ENCODE peak calls at places on chromosome 4, in six cellular contexts. P, D, W, F, L and C are unnamed samples.

GRCh38 chr4:185424905-185425599 is 712 bp downstream of the UFSP2 start:
- DNase-seq in P (no peak), D (no peak), W (peak; percentile 48), F (no peak), L (peak; percentile 1), C (no peak)

GRCh38 chr4:168021666-168022065 is 70.7 kb upstream of the ANXA10 start:
- DNase-seq in P (no peak), D (no peak), W (no peak), F (no peak), L (no peak), C (no peak)

GRCh38 chr4:48193096-48193836 is 59.2 kb upstream of the TXK start:
- DNase-seq in P (no peak), D (no peak), W (no peak), F (no peak), L (no peak), C (no peak)

GRCh38 chr4:81207793-81208192 is 7.2 kb downstream of the PRKG2 start:
- DNase-seq in P (no peak), D (no peak), W (no peak), F (no peak), L (no peak), C (no peak)

GRCh38 chr4:172656055-172656454 is 512.6 kb upstream of the GALNT7 start:
- DNase-seq in P (no peak), D (no peak), W (no peak), F (no peak), L (no peak), C (no peak)

GRCh38 chr4:30770049-30770549 is 49.9 kb downstream of the PCDH7 start:
- DNase-seq in P (no peak), D (no peak), W (no peak), F (no peak), L (no peak), C (no peak)

GRCh38 chr4:98994474-98995182 is 893 bp upstream of the METAP1 start:
- DNase-seq in P (no peak), D (no peak), W (no peak), F (no peak), L (peak; percentile 45), C (no peak)

GRCh38 chr4:7811536-7812190 is 128.0 kb downstream of the AFAP1 start:
- DNase-seq in P (no peak), D (peak; percentile 59), W (no peak), F (no peak), L (no peak), C (peak; percentile 90)

GRCh38 chr4:169716677-169717076 is 41.1 kb downstream of the HPF1 start:
- DNase-seq in P (no peak), D (no peak), W (no peak), F (no peak), L (no peak), C (no peak)

GRCh38 chr4:85738721-85739120 is 263.8 kb downstream of the ARHGAP24 start:
- DNase-seq in P (no peak), D (no peak), W (no peak), F (no peak), L (no peak), C (no peak)

GRCh38 chr4:15001248-15001824 is 945 bp upstream of the CPEB2 start:
- DNase-seq in P (peak; percentile 35), D (peak; percentile 82), W (peak; percentile 82), F (peak; percentile 94), L (peak; percentile 17), C (peak; percentile 91)

GRCh38 chr4:36138221-36138620 is 106.1 kb downstream of the ARAP2 start:
- DNase-seq in P (no peak), D (no peak), W (no peak), F (no peak), L (no peak), C (no peak)

GRCh38 chr4:99808260-99808857 is 8.3 kb upstream of the DAPP1 start:
- DNase-seq in P (peak; percentile 46), D (no peak), W (peak; percentile 93), F (no peak), L (peak; percentile 49), C (peak; percentile 76)

GRCh38 chr4:172666711-172667368 is 501.8 kb upstream of the GALNT7 start:
- DNase-seq in P (no peak), D (no peak), W (peak; percentile 76), F (no peak), L (no peak), C (no peak)

GRCh38 chr4:25767877-25768475 is 94.8 kb downstream of the SEL1L3 start:
- DNase-seq in P (no peak), D (peak; percentile 18), W (peak; percentile 88), F (no peak), L (peak; percentile 62), C (peak; percentile 65)

GRCh38 chr4:8910100-8910821 is 38.6 kb upstream of the HMX1 start:
- DNase-seq in P (no peak), D (no peak), W (peak; percentile 32), F (no peak), L (no peak), C (peak; percentile 38)

GRCh38 chr4:55008166-55009056 is 117.0 kb downstream of the KDR start:
- DNase-seq in P (no peak), D (peak; percentile 20), W (peak; percentile 73), F (no peak), L (no peak), C (no peak)

GRCh38 chr4:3310301-3311094 is 17.7 kb downstream of the RGS12 start:
- DNase-seq in P (no peak), D (no peak), W (peak; percentile 38), F (no peak), L (no peak), C (peak; percentile 34)

GRCh38 chr4:174910271-174910670 is 7.9 kb upstream of the ADAM29 start:
- DNase-seq in P (no peak), D (no peak), W (no peak), F (no peak), L (no peak), C (no peak)

GRCh38 chr4:48483777-48484493 is 792 bp downstream of the SLC10A4 start:
- DNase-seq in P (no peak), D (no peak), W (peak; percentile 78), F (no peak), L (no peak), C (no peak)

GRCh38 chr4:137509855-137510282 is 22.4 kb downstream of the PCDH18 start:
- DNase-seq in P (no peak), D (peak; percentile 54), W (peak; percentile 64), F (no peak), L (no peak), C (no peak)

GRCh38 chr4:183438458-183439113 is 5.8 kb upstream of the CDKN2AIP start:
- DNase-seq in P (no peak), D (no peak), W (no peak), F (no peak), L (peak; percentile 70), C (no peak)

GRCh38 chr4:41748074-41748787 is at the start of gene PHOX2B:
- DNase-seq in P (no peak), D (no peak), W (peak; percentile 63), F (peak; percentile 78), L (no peak), C (no peak)

GRCh38 chr4:39970559-39971270 is 7.0 kb downstream of the PDS5A start:
- DNase-seq in P (no peak), D (no peak), W (peak; percentile 78), F (no peak), L (peak; percentile 48), C (no peak)

GRCh38 chr4:57214654-57215411 is 104.6 kb upstream of the IGFBP7 start:
- DNase-seq in P (no peak), D (no peak), W (no peak), F (no peak), L (no peak), C (no peak)

GRCh38 chr4:176011523-176011922 is 54.1 kb upstream of the WDR17 start:
- DNase-seq in P (no peak), D (no peak), W (no peak), F (no peak), L (no peak), C (no peak)
- H3K4me1 ChIP-seq in P (no peaks in the 10 kb centered on the region), D (no peaks in the 10 kb centered on the region), W (no peaks in the 10 kb centered on the region), F (no peaks in the 10 kb centered on the region), L (no peaks in the 10 kb centered on the region), C (no peaks in the 10 kb centered on the region)

DNA sequence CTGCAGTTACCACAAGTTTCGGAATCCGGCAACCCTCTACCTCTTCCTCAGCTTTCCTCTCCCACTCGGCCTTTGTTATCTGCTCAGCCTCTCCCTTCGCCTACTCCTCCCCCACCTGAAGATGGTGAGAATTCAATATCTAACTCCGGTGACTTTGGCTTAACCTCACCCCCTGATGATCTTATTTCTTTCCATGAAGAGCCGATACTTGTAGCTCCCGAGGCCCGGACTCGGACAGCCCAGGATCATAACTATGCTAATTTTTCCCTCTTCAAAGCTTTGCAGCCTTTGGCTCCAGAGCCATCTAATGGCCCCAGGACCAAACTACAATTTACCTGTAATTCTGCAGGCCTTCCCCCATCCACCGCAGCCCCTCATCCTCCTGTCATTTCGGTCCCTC is 32.0 kb upstream of the MGST2 start:
- DNase-seq in P (no peak), D (peak; percentile 51), W (peak; percentile 83), F (no peak), L (peak; percentile 38), C (no peak)
- H3K4me3 ChIP-seq in P (no peak overlapping the region), D (peak overlapping the region; percentile 10), W (no peak overlapping the region), F (peak overlapping the region; percentile 34), L (no peak overlapping the region), C (peak overlapping the region; percentile 40)

GRCh38 chr4:128454281-128455075 is 166.9 kb upstream of the PGRMC2 start:
- DNase-seq in P (peak; percentile 12), D (peak; percentile 93), W (peak; percentile 92), F (peak; percentile 94), L (peak; percentile 67), C (peak; percentile 92)
- H3K4me1 ChIP-seq in P (peaks cover 5% of the 10 kb centered on the region), D (no peaks in the 10 kb centered on the region), W (peaks cover 4% of the 10 kb centered on the region), F (peaks cover 24% of the 10 kb centered on the region), L (no peaks in the 10 kb centered on the region), C (peaks cover 14% of the 10 kb centered on the region)

GRCh38 chr4:76028242-76028859 is 5.1 kb upstream of the CXCL10 start:
- DNase-seq in P (no peak), D (no peak), W (no peak), F (no peak), L (no peak), C (no peak)
- H3K4me3 ChIP-seq in P (no peak overlapping the region), D (peak overlapping the region; percentile 7), W (no peak overlapping the region), F (peak overlapping the region; percentile 24), L (no peak overlapping the region), C (peak overlapping the region; percentile 30)

GRCh38 chr4:166902941-166903340 is 331.4 kb downstream of the SPOCK3 start:
- DNase-seq in P (no peak), D (no peak), W (no peak), F (no peak), L (no peak), C (no peak)

GRCh38 chr4:166903408-166903807 is 330.9 kb downstream of the SPOCK3 start:
- DNase-seq in P (no peak), D (no peak), W (no peak), F (no peak), L (no peak), C (no peak)
- H3K4me1 ChIP-seq in P (no peaks in the 10 kb centered on the region), D (no peaks in the 10 kb centered on the region), W (no peaks in the 10 kb centered on the region), F (no peaks in the 10 kb centered on the region), L (no peaks in the 10 kb centered on the region), C (no peaks in the 10 kb centered on the region)